ENCODE peak calls at places on chromosomes 16 and 17, in five cellular contexts. One of them, this sample, is unnamed.

GRCh38 chr17:33952425-33952824 is 302.7 kb upstream of the CCL2 start:
- DNase-seq in heart right ventricle: no peak
- DNase-seq in skeletal muscle cell: no peak
- DNase-seq in GM12892: no peak
- DNase-seq in EL: no peak
- DNase-seq in this sample: no peak

GRCh38 chr17:8052256-8053252 is 13.7 kb downstream of the ALOX15B start:
- DNase-seq in heart right ventricle: no peak
- DNase-seq in skeletal muscle cell: no peak
- DNase-seq in GM12892: no peak
- DNase-seq in EL: no peak
- DNase-seq in this sample: no peak

GRCh38 chr17:7478276-7479138 is 924 bp downstream of the ZBTB4 start:
- DNase-seq in heart right ventricle: peak; percentile 68
- DNase-seq in skeletal muscle cell: no peak
- DNase-seq in GM12892: peak; percentile 66
- DNase-seq in EL: peak; percentile 50
- DNase-seq in this sample: no peak

GRCh38 chr17:7208027-7208571 is 11.5 kb downstream of the DLG4 start:
- DNase-seq in heart right ventricle: no peak
- DNase-seq in skeletal muscle cell: no peak
- DNase-seq in GM12892: no peak
- DNase-seq in EL: no peak
- DNase-seq in this sample: no peak

GRCh38 chr17:47846741-47847340 is 4.1 kb downstream of the SP6 start:
- DNase-seq in heart right ventricle: no peak
- DNase-seq in skeletal muscle cell: no peak
- DNase-seq in GM12892: no peak
- DNase-seq in EL: no peak
- DNase-seq in this sample: no peak

GRCh38 chr17:28518132-28518531 is 12.0 kb downstream of the FOXN1 start:
- DNase-seq in heart right ventricle: no peak
- DNase-seq in skeletal muscle cell: no peak
- DNase-seq in GM12892: no peak
- DNase-seq in EL: no peak
- DNase-seq in this sample: no peak

GRCh38 chr17:52276609-52277008 is 118.1 kb upstream of the CA10 start:
- DNase-seq in heart right ventricle: no peak
- DNase-seq in skeletal muscle cell: no peak
- DNase-seq in GM12892: no peak
- DNase-seq in EL: no peak
- DNase-seq in this sample: no peak

GRCh38 chr16:66309409-66309808 is 57.1 kb upstream of the CDH5 start:
- DNase-seq in heart right ventricle: no peak
- DNase-seq in skeletal muscle cell: no peak
- DNase-seq in GM12892: no peak
- DNase-seq in EL: no peak
- DNase-seq in this sample: no peak

This sample was measured in AG04449.